ENCODE peak calls at places on chromosomes 4 and X, in four cellular contexts. N is choroid plexus epithelial cell, Y is PC-3, P is endodermal cell. Q is an unnamed sample.

GRCh38 chr4:75745192-75745591 is 20.8 kb downstream of the USO1 start:
- DNase-seq in P (no peak), Y (no peak), N (peak; percentile 83), Q (no peak)

GRCh38 chr4:2546286-2546823 is 9.9 kb downstream of the FAM193A start:
- DNase-seq in Y (no peak), N (no peak), P (no peak), Q (no peak)

GRCh38 chr4:106502106-106502699 is 133.6 kb upstream of the GIMD1 start:
- DNase-seq in P (peak; percentile 88), Y (peak; percentile 77), N (peak; percentile 82), Q (peak; percentile 72)

GRCh38 chr4:147492301-147492700 is 11.4 kb downstream of the EDNRA start:
- DNase-seq in N (peak; percentile 58), Y (no peak), P (no peak), Q (no peak)

GRCh38 chr4:52266537-52267137 is 215.5 kb downstream of the SPATA18 start:
- DNase-seq in N (no peak), P (no peak), Y (no peak), Q (no peak)

GRCh38 chrX:136049608-136050007 is 64.4 kb downstream of the SLC9A6 start:
- DNase-seq in N (no peak), Y (no peak), P (no peak), Q (no peak)

GRCh38 chr4:141576585-141577110 is 59.7 kb upstream of the IL15 start:
- DNase-seq in P (no peak), Y (no peak), N (no peak), Q (no peak)

GRCh38 chr4:15145709-15146108 is 143.4 kb downstream of the CPEB2 start:
- DNase-seq in Y (peak; percentile 3), P (no peak), N (no peak), Q (no peak)

GRCh38 chr4:78477276-78477675 is 74.3 kb upstream of the ANXA3 start:
- DNase-seq in Y (peak; percentile 27), N (peak; percentile 36), P (no peak), Q (no peak)

GRCh38 chrX:69305333-69306062 is 140.2 kb upstream of the PJA1 start:
- DNase-seq in P (peak; percentile 82), Y (no peak), N (no peak), Q (no peak)

GRCh38 chrX:39903343-39903742 is 194.4 kb downstream of the BCOR start:
- DNase-seq in Y (peak; percentile 25), P (no peak), N (peak; percentile 69), Q (no peak)

GRCh38 chrX:123425904-123426303 is 241.8 kb downstream of the GRIA3 start:
- DNase-seq in N (peak; percentile 26), P (no peak), Y (peak; percentile 81), Q (no peak)

GRCh38 chr4:115360441-115360840 is 247.0 kb upstream of the NDST4 start:
- DNase-seq in Y (no peak), N (peak; percentile 13), P (no peak), Q (no peak)

GRCh38 chrX:87578978-87579377 is 61.4 kb downstream of the KLHL4 start:
- DNase-seq in P (no peak), N (peak; percentile 43), Y (peak; percentile 5), Q (no peak)

GRCh38 chrX:104098151-104098808 is 14.0 kb upstream of the ZCCHC18 start:
- DNase-seq in N (peak; percentile 86), Y (peak; percentile 66), P (peak; percentile 78), Q (peak; percentile 39)

GRCh38 chr4:134085525-134085924 is 116.1 kb downstream of the PABPC4L start:
- DNase-seq in N (no peak), P (no peak), Y (no peak), Q (no peak)

GRCh38 chrX:5733483-5733882 is 495.2 kb downstream of the NLGN4X start:
- DNase-seq in Y (no peak), P (no peak), N (no peak), Q (no peak)

GRCh38 chrX:48492293-48492910 is 16.4 kb upstream of the PORCN start:
- DNase-seq in N (peak; percentile 53), Y (peak; percentile 40), P (no peak), Q (no peak)

GRCh38 chr4:76459291-76459723 is 24.3 kb downstream of the SHROOM3 start:
- DNase-seq in Y (no peak), P (peak; percentile 87), N (peak; percentile 76), Q (no peak)

GRCh38 chrX:69961365-69962072 is 88.2 kb downstream of the AWAT2 start:
- DNase-seq in Y (peak; percentile 4), N (peak; percentile 64), P (no peak), Q (no peak)

DNA sequence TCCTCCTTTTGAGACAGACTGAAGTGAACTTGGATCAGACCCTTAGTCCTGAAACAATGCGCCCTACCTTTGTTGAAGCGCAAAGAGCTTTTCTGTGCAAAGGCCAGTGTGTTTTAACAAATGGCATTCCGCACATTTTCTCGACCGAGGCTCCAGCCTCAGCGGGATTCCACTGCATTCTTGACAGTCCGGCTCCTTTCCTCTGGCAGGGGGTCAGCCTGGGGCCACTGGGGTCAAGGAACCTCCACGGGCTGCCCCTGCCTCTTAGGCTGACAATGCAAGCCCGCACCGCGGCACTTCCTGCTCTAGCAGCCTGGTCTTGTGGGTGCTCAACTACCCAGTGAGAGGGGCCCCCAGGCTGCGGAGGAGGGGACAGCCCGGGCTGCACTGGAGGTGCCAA is 47.2 kb upstream of the TFDP3 start:
- DNase-seq in N (peak; percentile 47), Y (no peak), P (peak; percentile 88), Q (no peak)
- H3K4me3 ChIP-seq in N (peak overlapping the region; percentile 11), Y (no peak overlapping the region), P (no peak overlapping the region), Q (no peak overlapping the region)

GRCh38 chr4:176054942-176055341 is 10.7 kb upstream of the WDR17 start:
- DNase-seq in N (peak; percentile 16), Y (no peak), P (no peak), Q (no peak)
- TF ChIP-seq CTCF in N (peak; percentile 36), Y (peak; percentile 35), P (peak; percentile 59), Q (peak; percentile 31)

GRCh38 chr4:85684676-85685075 is 209.7 kb downstream of the ARHGAP24 start:
- DNase-seq in Y (no peak), P (no peak), N (no peak), Q (no peak)

GRCh38 chr4:85677286-85677685 is 202.3 kb downstream of the ARHGAP24 start:
- DNase-seq in Y (no peak), N (peak; percentile 28), P (no peak), Q (peak; percentile 85)

GRCh38 chr4:85686398-85686797 is 211.4 kb downstream of the ARHGAP24 start:
- DNase-seq in P (no peak), N (no peak), Y (no peak), Q (no peak)

GRCh38 chr4:85682391-85682790 is 207.4 kb downstream of the ARHGAP24 start:
- DNase-seq in N (no peak), Y (no peak), P (no peak), Q (no peak)

DNA sequence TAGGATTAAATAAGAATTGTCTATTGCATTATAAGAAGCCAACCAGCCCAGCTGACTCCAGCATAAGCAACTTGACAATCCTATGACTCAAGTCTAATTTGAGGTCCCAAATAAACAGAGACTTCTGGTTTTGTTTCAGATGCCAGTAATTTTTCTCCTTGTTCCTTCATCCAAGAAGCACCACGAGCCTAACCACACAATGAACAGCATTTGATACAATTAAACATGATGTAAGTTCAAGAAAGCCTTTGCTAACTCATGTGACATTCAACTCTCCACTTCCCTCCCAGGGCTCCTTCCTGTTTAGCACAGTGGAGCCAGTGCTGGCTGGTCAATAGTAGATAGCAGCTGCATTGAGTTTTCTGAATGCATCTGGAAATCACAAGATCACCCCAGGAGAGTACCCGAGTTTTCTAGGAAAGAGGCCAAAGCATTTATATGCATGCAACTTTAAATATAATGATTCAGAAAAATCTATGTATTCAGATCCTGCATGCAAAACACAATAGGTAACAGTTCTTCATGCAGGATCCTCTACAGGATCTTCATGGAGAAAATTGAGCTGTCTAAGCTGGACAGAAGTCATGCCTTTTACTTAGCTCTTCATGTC is 206.3 kb downstream of the ARHGAP24 start:
- DNase-seq in P (no peak), N (peak; percentile 99), Y (no peak), Q (no peak)
- H3K4me3 ChIP-seq in P (no peak overlapping the region), N (no peak overlapping the region), Y (no peak overlapping the region), Q (no peak overlapping the region)

GRCh38 chr4:44583393-44583792 is 68.0 kb downstream of the YIPF7 start:
- DNase-seq in N (no peak), P (peak; percentile 54), Y (peak; percentile 10), Q (no peak)
- TF ChIP-seq CTCF in N (no peak), P (peak; percentile 72), Y (peak; percentile 48), Q (peak; percentile 44)

DNA sequence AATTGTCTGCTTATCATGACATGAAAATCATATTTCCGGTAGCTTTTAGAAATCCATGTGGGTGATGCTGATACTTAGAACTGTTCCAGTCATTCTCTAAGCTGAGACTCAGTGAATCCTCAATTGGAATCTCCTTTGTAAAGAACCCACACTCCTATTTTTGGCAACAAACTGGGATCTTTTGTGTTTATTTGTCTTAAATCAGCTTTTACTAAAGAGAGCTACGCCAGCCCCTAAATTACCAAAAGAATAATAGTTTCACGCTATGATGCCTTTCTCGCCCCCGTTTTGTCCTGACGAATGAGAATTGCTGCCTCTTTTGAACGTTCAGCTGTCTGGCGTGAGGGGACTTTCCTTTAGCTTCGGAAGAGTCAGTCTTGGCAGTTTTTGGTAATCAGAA is 195.9 kb downstream of the SHOX start:
- DNase-seq in N (peak; percentile 50), P (no peak), Y (no peak), Q (no peak)
- H3K4me3 ChIP-seq in N (no peak overlapping the region), P (no peak overlapping the region), Y (no peak overlapping the region), Q (no peak overlapping the region)

GRCh38 chrX:53166103-53166502 is 58.9 kb downstream of the KDM5C start:
- DNase-seq in Y (no peak), N (no peak), P (no peak), Q (no peak)

DNA sequence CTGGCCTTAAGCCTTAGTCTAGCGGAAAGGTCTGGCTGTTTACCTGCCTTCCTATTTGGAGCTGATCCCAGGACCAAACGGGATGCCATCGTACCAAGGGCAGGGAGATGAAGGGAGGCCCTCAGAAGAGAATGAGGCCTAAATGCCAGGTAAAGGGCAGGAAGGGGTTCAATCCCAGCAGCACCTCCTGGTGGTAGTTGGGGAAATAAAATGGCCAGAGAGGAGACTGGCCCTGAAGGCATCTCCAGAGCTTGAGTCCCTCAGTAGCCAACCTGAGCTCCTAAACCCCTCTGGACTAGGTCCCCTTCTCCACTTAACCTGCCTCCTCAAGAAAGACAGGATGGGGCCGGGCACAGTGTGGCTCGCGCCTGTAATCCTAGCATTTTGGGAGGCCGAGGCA is 53.7 kb downstream of the KDM5C start:
- DNase-seq in N (no peak), Y (no peak), P (no peak), Q (no peak)
- TF ChIP-seq CTCF in N (no peak), Y (no peak), P (peak; percentile 55), Q (peak; percentile 17)

Q was measured in BE2C.